ENCODE peak calls at places on chromosome 13, in five cellular contexts. One of them, this sample, is unnamed.

GRCh38 chr13:108214511-108215383 is 589 bp downstream of the LIG4 start:
- DNase-seq in IMR-90: no peak
- DNase-seq in cardiac fibroblast: peak
- DNase-seq in body of pancreas: peak
- DNase-seq in mucosa of descending colon: no peak
- DNase-seq in this sample: peak

GRCh38 chr13:40251343-40252032 is 415.0 kb downstream of the FOXO1 start:
- DNase-seq in IMR-90: no peak
- DNase-seq in cardiac fibroblast: peak
- DNase-seq in body of pancreas: no peak
- DNase-seq in mucosa of descending colon: no peak
- DNase-seq in this sample: peak

GRCh38 chr13:35191883-35192282 is 249.8 kb downstream of the NBEA start:
- DNase-seq in IMR-90: no peak
- DNase-seq in cardiac fibroblast: peak
- DNase-seq in body of pancreas: no peak
- DNase-seq in mucosa of descending colon: no peak
- DNase-seq in this sample: peak

GRCh38 chr13:20940083-20940482 is 37.5 kb upstream of the XPO4 start:
- DNase-seq in IMR-90: peak
- DNase-seq in cardiac fibroblast: peak
- DNase-seq in body of pancreas: no peak
- DNase-seq in mucosa of descending colon: no peak
- DNase-seq in this sample: peak

GRCh38 chr13:80040219-80040976 is 300.5 kb downstream of the SPRY2 start:
- DNase-seq in IMR-90: peak
- DNase-seq in cardiac fibroblast: peak
- DNase-seq in body of pancreas: no peak
- DNase-seq in mucosa of descending colon: no peak
- DNase-seq in this sample: peak

GRCh38 chr13:38636756-38637155 is 50.1 kb upstream of the FREM2 start:
- DNase-seq in IMR-90: no peak
- DNase-seq in cardiac fibroblast: no peak
- DNase-seq in body of pancreas: peak
- DNase-seq in mucosa of descending colon: no peak
- DNase-seq in this sample: no peak

GRCh38 chr13:71877280-71877653 is 10.3 kb upstream of the DACH1 start:
- DNase-seq in IMR-90: no peak
- DNase-seq in cardiac fibroblast: no peak
- DNase-seq in body of pancreas: no peak
- DNase-seq in mucosa of descending colon: no peak
- DNase-seq in this sample: no peak

GRCh38 chr13:98580420-98580819 is 3.5 kb upstream of the STK24 start:
- DNase-seq in IMR-90: no peak
- DNase-seq in cardiac fibroblast: no peak
- DNase-seq in body of pancreas: no peak
- DNase-seq in mucosa of descending colon: no peak
- DNase-seq in this sample: no peak

GRCh38 chr13:57624565-57625435 is 6.7 kb upstream of the PCDH17 start:
- DNase-seq in IMR-90: peak
- DNase-seq in cardiac fibroblast: peak
- DNase-seq in body of pancreas: peak
- DNase-seq in mucosa of descending colon: no peak
- DNase-seq in this sample: peak

GRCh38 chr13:77460195-77460594 is 75.3 kb upstream of the SCEL start:
- DNase-seq in IMR-90: no peak
- DNase-seq in cardiac fibroblast: peak
- DNase-seq in body of pancreas: peak
- DNase-seq in mucosa of descending colon: no peak
- DNase-seq in this sample: no peak

GRCh38 chr13:80881495-80882482 is 540.9 kb upstream of the SPRY2 start:
- DNase-seq in IMR-90: no peak
- DNase-seq in cardiac fibroblast: peak
- DNase-seq in body of pancreas: no peak
- DNase-seq in mucosa of descending colon: no peak
- DNase-seq in this sample: peak

GRCh38 chr13:26307701-26308100 is 53.8 kb downstream of the CDK8 start:
- DNase-seq in IMR-90: no peak
- DNase-seq in cardiac fibroblast: no peak
- DNase-seq in body of pancreas: no peak
- DNase-seq in mucosa of descending colon: no peak
- DNase-seq in this sample: no peak

GRCh38 chr13:90107658-90108057 is 1239.8 kb upstream of the MIR17HG start:
- DNase-seq in IMR-90: no peak
- DNase-seq in cardiac fibroblast: no peak
- DNase-seq in body of pancreas: no peak
- DNase-seq in mucosa of descending colon: no peak
- DNase-seq in this sample: no peak

GRCh38 chr13:23450340-23451046 is 17.0 kb upstream of the SACS start:
- DNase-seq in IMR-90: no peak
- DNase-seq in cardiac fibroblast: no peak
- DNase-seq in body of pancreas: no peak
- DNase-seq in mucosa of descending colon: no peak
- DNase-seq in this sample: no peak

GRCh38 chr13:27401210-27401609 is 23.2 kb upstream of the GTF3A start:
- DNase-seq in IMR-90: no peak
- DNase-seq in cardiac fibroblast: no peak
- DNase-seq in body of pancreas: no peak
- DNase-seq in mucosa of descending colon: peak
- DNase-seq in this sample: no peak

GRCh38 chr13:104869501-104869900 is 1666.0 kb downstream of the EFNB2 start:
- DNase-seq in IMR-90: no peak
- DNase-seq in cardiac fibroblast: peak
- DNase-seq in body of pancreas: no peak
- DNase-seq in mucosa of descending colon: no peak
- DNase-seq in this sample: peak

GRCh38 chr13:24921881-24922280 is 157.9 kb downstream of the RNF17 start:
- DNase-seq in IMR-90: no peak
- DNase-seq in cardiac fibroblast: no peak
- DNase-seq in body of pancreas: no peak
- DNase-seq in mucosa of descending colon: no peak
- DNase-seq in this sample: no peak

GRCh38 chr13:23928985-23929384 is 31.7 kb upstream of the C1QTNF9B start:
- DNase-seq in IMR-90: peak
- DNase-seq in cardiac fibroblast: peak
- DNase-seq in body of pancreas: no peak
- DNase-seq in mucosa of descending colon: no peak
- DNase-seq in this sample: peak

GRCh38 chr13:94249512-94249911 is 230.0 kb downstream of the DCT start:
- DNase-seq in IMR-90: peak
- DNase-seq in cardiac fibroblast: peak
- DNase-seq in body of pancreas: no peak
- DNase-seq in mucosa of descending colon: no peak
- DNase-seq in this sample: peak

GRCh38 chr13:49368688-49369087 is 75.2 kb downstream of the CAB39L start:
- DNase-seq in IMR-90: no peak
- DNase-seq in cardiac fibroblast: no peak
- DNase-seq in body of pancreas: no peak
- DNase-seq in mucosa of descending colon: no peak
- DNase-seq in this sample: no peak

GRCh38 chr13:60165391-60166099 is 1.8 kb upstream of the DIAPH3 start:
- DNase-seq in IMR-90: peak
- DNase-seq in cardiac fibroblast: peak
- DNase-seq in body of pancreas: no peak
- DNase-seq in mucosa of descending colon: no peak
- DNase-seq in this sample: no peak

GRCh38 chr13:81597101-81597500 is 1256.2 kb upstream of the SPRY2 start:
- DNase-seq in IMR-90: no peak
- DNase-seq in cardiac fibroblast: no peak
- DNase-seq in body of pancreas: no peak
- DNase-seq in mucosa of descending colon: no peak
- DNase-seq in this sample: no peak

GRCh38 chr13:101452519-101453485 is at the start of gene ITGBL1:
- DNase-seq in IMR-90: peak
- DNase-seq in cardiac fibroblast: peak
- DNase-seq in body of pancreas: no peak
- DNase-seq in mucosa of descending colon: peak
- DNase-seq in this sample: peak

GRCh38 chr13:36725936-36726335 is 52.1 kb downstream of the SERTM1 start:
- DNase-seq in IMR-90: no peak
- DNase-seq in cardiac fibroblast: no peak
- DNase-seq in body of pancreas: no peak
- DNase-seq in mucosa of descending colon: no peak
- DNase-seq in this sample: no peak

GRCh38 chr13:75489502-75490263 is 7.7 kb upstream of the TBC1D4 start:
- DNase-seq in IMR-90: peak
- DNase-seq in cardiac fibroblast: peak
- DNase-seq in body of pancreas: no peak
- DNase-seq in mucosa of descending colon: no peak
- DNase-seq in this sample: peak

DNA sequence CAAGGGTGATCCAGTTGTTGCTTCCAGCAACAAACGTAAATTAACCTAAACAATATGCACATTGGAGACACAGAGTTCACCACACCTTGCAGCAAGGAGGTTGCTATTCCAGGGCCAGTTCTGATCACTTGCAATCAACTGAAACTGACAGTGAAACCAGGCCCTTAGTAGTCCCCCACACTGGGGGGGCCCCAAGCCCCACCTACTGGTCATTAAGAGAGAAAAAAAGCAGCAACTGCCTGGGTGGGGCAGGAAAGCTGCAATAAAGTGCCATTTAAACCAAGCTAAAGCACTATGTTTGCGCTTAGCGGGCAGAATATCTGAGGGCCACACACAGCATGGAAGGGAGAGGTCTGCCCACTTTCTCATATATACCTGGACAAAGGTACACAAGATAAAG is 51.5 kb downstream of the ATP7B start:
- DNase-seq in IMR-90: no peak
- DNase-seq in cardiac fibroblast: no peak
- DNase-seq in body of pancreas: no peak
- DNase-seq in mucosa of descending colon: peak
- DNase-seq in this sample: no peak
- TF ChIP-seq CTCF in IMR-90: no peak
- TF ChIP-seq CTCF in cardiac fibroblast: no peak
- TF ChIP-seq CTCF in body of pancreas: no peak
- TF ChIP-seq CTCF in mucosa of descending colon: no peak
- TF ChIP-seq CTCF in this sample: no peak

DNA sequence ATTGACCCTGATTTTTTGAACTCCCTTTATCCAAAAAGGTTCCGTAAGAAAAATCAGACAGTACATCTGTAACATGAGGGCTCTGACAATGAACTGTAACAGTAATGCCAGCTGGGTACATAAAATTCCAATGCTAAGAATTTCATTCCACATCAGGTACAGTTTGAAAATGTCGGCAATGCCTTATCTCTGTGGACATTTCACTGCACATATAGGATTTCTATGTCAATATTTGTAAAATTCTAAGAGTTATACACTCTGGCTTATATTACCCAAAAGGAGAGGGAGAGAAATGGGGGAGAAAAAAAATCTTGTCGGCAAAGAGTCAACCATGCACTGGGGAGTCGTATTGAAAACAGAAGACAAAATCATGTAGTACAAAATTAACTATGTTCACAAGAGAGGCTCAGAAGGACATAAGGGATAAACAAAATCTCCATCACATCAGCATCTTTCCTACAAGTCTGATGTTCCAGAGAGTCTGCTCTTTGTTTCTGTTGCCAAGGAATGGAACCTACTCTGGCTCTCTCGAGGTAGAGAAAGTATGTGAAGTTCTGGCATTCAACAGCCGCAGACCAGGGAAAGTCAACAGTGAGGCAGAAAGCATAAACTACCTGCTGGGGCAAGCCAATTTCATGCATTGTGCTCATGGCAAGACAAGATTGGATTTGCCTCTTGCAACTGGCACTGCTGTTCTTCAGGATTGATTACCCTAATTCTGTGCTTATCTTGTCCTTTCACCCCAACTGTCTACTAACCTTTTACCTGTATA is 72.3 kb downstream of the STARD13 start:
- DNase-seq in IMR-90: no peak
- DNase-seq in cardiac fibroblast: no peak
- DNase-seq in body of pancreas: no peak
- DNase-seq in mucosa of descending colon: no peak
- DNase-seq in this sample: peak
- H3K4me3 ChIP-seq in IMR-90: no peak
- H3K4me3 ChIP-seq in cardiac fibroblast: no peak
- H3K4me3 ChIP-seq in body of pancreas: no peak
- H3K4me3 ChIP-seq in mucosa of descending colon: no peak
- H3K4me3 ChIP-seq in this sample: no peak

DNA sequence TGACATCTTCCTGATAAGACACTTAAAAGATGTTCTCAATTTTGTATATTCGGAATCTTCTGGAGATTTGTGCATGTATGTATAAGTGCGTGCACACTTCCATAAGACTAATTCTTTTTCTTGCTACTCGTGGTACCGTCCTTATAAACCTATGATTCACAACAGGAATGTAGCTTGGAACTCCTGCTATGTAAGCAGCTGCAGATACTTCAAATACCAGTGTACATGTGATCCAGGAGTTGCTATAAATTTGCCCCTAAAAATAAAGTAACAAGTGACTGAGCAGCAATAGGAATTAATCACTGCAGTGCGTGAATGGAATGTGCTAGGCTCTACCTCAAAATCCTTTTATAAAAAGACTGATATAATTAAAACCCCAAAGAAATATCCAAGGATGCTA is 214.9 kb downstream of the KLF5 start:
- DNase-seq in IMR-90: peak
- DNase-seq in cardiac fibroblast: peak
- DNase-seq in body of pancreas: no peak
- DNase-seq in mucosa of descending colon: no peak
- DNase-seq in this sample: peak
- TF ChIP-seq CTCF in IMR-90: no peak
- TF ChIP-seq CTCF in cardiac fibroblast: no peak
- TF ChIP-seq CTCF in body of pancreas: no peak
- TF ChIP-seq CTCF in mucosa of descending colon: no peak
- TF ChIP-seq CTCF in this sample: no peak

GRCh38 chr13:102597029-102598015 is 536 bp downstream of the TPP2 start:
- DNase-seq in IMR-90: peak
- DNase-seq in cardiac fibroblast: peak
- DNase-seq in body of pancreas: peak
- DNase-seq in mucosa of descending colon: peak
- DNase-seq in this sample: peak
- H3K4me3 ChIP-seq in IMR-90: peak
- H3K4me3 ChIP-seq in cardiac fibroblast: peak
- H3K4me3 ChIP-seq in body of pancreas: peak
- H3K4me3 ChIP-seq in mucosa of descending colon: peak
- H3K4me3 ChIP-seq in this sample: peak

DNA sequence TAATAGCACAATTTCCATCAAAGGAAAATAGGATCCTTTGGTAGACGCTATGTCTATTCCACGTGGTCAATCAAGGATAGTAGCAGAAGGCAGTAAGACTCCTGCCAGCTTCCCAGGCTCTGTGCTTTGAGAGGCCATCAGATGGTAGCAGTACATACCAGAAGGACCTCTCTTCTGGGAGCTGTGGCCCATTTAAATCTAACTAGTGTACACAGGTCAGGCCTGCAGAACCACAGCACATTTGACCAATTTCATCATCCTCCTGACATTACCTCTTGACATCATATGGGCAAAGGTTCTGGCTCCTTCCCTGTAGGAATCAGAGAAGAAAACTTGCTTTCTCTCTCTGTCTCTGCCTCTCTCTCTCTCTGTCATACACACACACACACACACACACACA is 229.6 kb upstream of the HTR2A start:
- DNase-seq in IMR-90: no peak
- DNase-seq in cardiac fibroblast: peak
- DNase-seq in body of pancreas: no peak
- DNase-seq in mucosa of descending colon: no peak
- DNase-seq in this sample: peak
- TF ChIP-seq CTCF in IMR-90: peak
- TF ChIP-seq CTCF in cardiac fibroblast: peak
- TF ChIP-seq CTCF in body of pancreas: peak
- TF ChIP-seq CTCF in mucosa of descending colon: no peak
- TF ChIP-seq CTCF in this sample: peak

GRCh38 chr13:111184685-111185401 is 69.7 kb downstream of the ARHGEF7 start:
- DNase-seq in IMR-90: no peak
- DNase-seq in cardiac fibroblast: peak
- DNase-seq in body of pancreas: no peak
- DNase-seq in mucosa of descending colon: peak
- DNase-seq in this sample: peak
- H3K4me3 ChIP-seq in IMR-90: no peak
- H3K4me3 ChIP-seq in cardiac fibroblast: no peak
- H3K4me3 ChIP-seq in body of pancreas: no peak
- H3K4me3 ChIP-seq in mucosa of descending colon: no peak
- H3K4me3 ChIP-seq in this sample: no peak